ENCODE peak calls at places on chromosome 15, in five cellular contexts. X is ACHN, Z is ELF-1, P is fibroblast of the conjunctiva, T is hypothalamus. D is an unnamed sample.
A peak's percentile ranks its signal among the peaks of the same experiment; 100 is the strongest.

GRCh38 chr15:63093486-63094205 is 28.0 kb upstream of the LACTB start:
- DNase-seq in P (peak; percentile 56), T (peak; percentile 30), X (peak; percentile 76), Z (peak; percentile 92), D (peak; percentile 91)

GRCh38 chr15:67574981-67575632 is 32.6 kb downstream of the MAP2K5 start:
- DNase-seq in X (no peak), Z (peak; percentile 7), P (no peak), T (no peak), D (no peak)

GRCh38 chr15:36591534-36592411 is 12.3 kb downstream of the CDIN1 start:
- DNase-seq in T (no peak), Z (no peak), X (peak; percentile 19), P (no peak), D (no peak)

GRCh38 chr15:77247116-77247515 is 172.8 kb downstream of the PEAK1 start:
- DNase-seq in X (no peak), P (no peak), T (no peak), Z (no peak), D (no peak)

GRCh38 chr15:60444289-60444912 is 34.5 kb downstream of the ICE2 start:
- DNase-seq in Z (no peak), P (no peak), T (no peak), X (peak; percentile 40), D (no peak)

GRCh38 chr15:76431936-76432335 is 95.4 kb downstream of the ISL2 start:
- DNase-seq in Z (peak; percentile 30), T (no peak), P (no peak), X (peak; percentile 16), D (peak; percentile 36)

GRCh38 chr15:27573800-27574485 is 525.2 kb downstream of the OCA2 start:
- DNase-seq in X (no peak), T (no peak), P (no peak), Z (no peak), D (no peak)

GRCh38 chr15:70167155-70167554 is 69.4 kb upstream of the TLE3 start:
- DNase-seq in T (no peak), Z (no peak), P (no peak), X (no peak), D (no peak)

GRCh38 chr15:38220874-38221273 is 31.8 kb upstream of the SPRED1 start:
- DNase-seq in P (no peak), Z (no peak), X (no peak), T (no peak), D (no peak)

GRCh38 chr15:80679805-80680175 is 15.3 kb upstream of the ABHD17C start:
- DNase-seq in X (no peak), Z (no peak), P (no peak), T (no peak), D (no peak)

GRCh38 chr15:82072926-82073537 is 27.2 kb upstream of the MEX3B start:
- DNase-seq in Z (no peak), P (no peak), T (no peak), X (no peak), D (peak; percentile 80)

GRCh38 chr15:77830041-77830440 is 197.3 kb upstream of the LINGO1 start:
- DNase-seq in X (peak; percentile 17), T (no peak), Z (no peak), P (peak; percentile 10), D (peak; percentile 22)

GRCh38 chr15:52172869-52173268 is 18.3 kb downstream of the GNB5 start:
- DNase-seq in T (no peak), X (no peak), P (no peak), Z (no peak), D (no peak)

GRCh38 chr15:72604794-72605193 is 49.7 kb upstream of the GOLGA6B start:
- DNase-seq in X (no peak), P (no peak), Z (peak; percentile 80), T (no peak), D (peak; percentile 90)

GRCh38 chr15:40339621-40339945 is 1.2 kb downstream of the CCDC9B start:
- DNase-seq in X (no peak), Z (no peak), T (no peak), P (no peak), D (no peak)

GRCh38 chr15:78149805-78150751 is 916 bp downstream of the IDH3A start:
- DNase-seq in P (no peak), X (peak; percentile 16), Z (peak; percentile 31), T (no peak), D (no peak)

GRCh38 chr15:61184431-61184830 is 44.7 kb downstream of the RORA start:
- DNase-seq in P (no peak), T (no peak), Z (no peak), X (peak; percentile 7), D (no peak)

GRCh38 chr15:72168131-72168825 is 29.3 kb downstream of the GRAMD2A start:
- DNase-seq in X (no peak), Z (peak; percentile 91), P (no peak), T (no peak), D (no peak)

GRCh38 chr15:68333775-68334470 is 56.4 kb downstream of the FEM1B start:
- DNase-seq in P (no peak), X (no peak), T (no peak), Z (no peak), D (no peak)